ENCODE peak calls at places on chromosomes 11 and 22, in five cellular contexts. W, E, V, X and R are unnamed samples.
A peak's percentile ranks its signal among the peaks of the same experiment; 100 is the strongest.

GRCh38 chr11:70073881-70074371 is 4.2 kb upstream of the ANO1 start:
- DNase-seq in W (no peak), E (peak; percentile 86), V (peak; percentile 74), X (no peak), R (no peak)

GRCh38 chr11:65492637-65493366 is 6.0 kb upstream of the MALAT1 start:
- DNase-seq in W (no peak), E (peak; percentile 94), V (peak; percentile 66), X (no peak), R (no peak)

GRCh38 chr11:59769086-59769485 is 13.9 kb downstream of the STX3 start:
- DNase-seq in W (no peak), E (no peak), V (no peak), X (no peak), R (no peak)

GRCh38 chr22:23534851-23535717 is 45.0 kb downstream of the IGLL1 start:
- DNase-seq in W (no peak), E (peak; percentile 58), V (peak; percentile 57), X (no peak), R (no peak)

GRCh38 chr11:14973621-14974020 is 1.5 kb upstream of the CALCA start:
- DNase-seq in W (no peak), E (no peak), V (peak; percentile 82), X (no peak), R (no peak)

GRCh38 chr11:3953327-3953726 is 97.9 kb downstream of the STIM1 start:
- DNase-seq in W (no peak), E (no peak), V (no peak), X (no peak), R (no peak)

GRCh38 chr22:46668116-46668515 is 47.9 kb downstream of the GRAMD4 start:
- DNase-seq in W (no peak), E (no peak), V (no peak), X (no peak), R (no peak)

GRCh38 chr11:108592591-108593213 is 866 bp downstream of the EXPH5 start:
- DNase-seq in W (no peak), E (peak; percentile 65), V (peak; percentile 77), X (no peak), R (no peak)

GRCh38 chr11:130061017-130061416 is 8.7 kb upstream of the APLP2 start:
- DNase-seq in W (no peak), E (no peak), V (no peak), X (no peak), R (no peak)

GRCh38 chr11:11882539-11882938 is 40.8 kb downstream of the USP47 start:
- DNase-seq in W (no peak), E (no peak), V (no peak), X (no peak), R (no peak)

GRCh38 chr11:113488931-113489351 is 13.7 kb upstream of the DRD2 start:
- DNase-seq in W (no peak), E (no peak), V (no peak), X (no peak), R (no peak)

GRCh38 chr11:11607772-11608171 is 14.0 kb downstream of the GALNT18 start:
- DNase-seq in W (no peak), E (no peak), V (no peak), X (no peak), R (no peak)

GRCh38 chr11:107018274-107018901 is at the start of gene GUCY1A2:
- DNase-seq in W (no peak), E (no peak), V (peak; percentile 79), X (peak; percentile 32), R (no peak)

GRCh38 chr11:13262096-13262495 is 15.5 kb upstream of the BMAL1 start:
- DNase-seq in W (no peak), E (no peak), V (no peak), X (no peak), R (no peak)

GRCh38 chr11:128334311-128335044 is 252.9 kb downstream of the ETS1 start:
- DNase-seq in W (no peak), E (no peak), V (no peak), X (no peak), R (no peak)

GRCh38 chr11:70454197-70454767 is 56.0 kb downstream of the CTTN start:
- DNase-seq in W (no peak), E (no peak), V (peak; percentile 42), X (no peak), R (no peak)

GRCh38 chr11:96614846-96615245 is 225.0 kb downstream of the JRKL start:
- DNase-seq in W (no peak), E (no peak), V (peak; percentile 57), X (no peak), R (no peak)

GRCh38 chr11:102734650-102735049 is 9.9 kb upstream of the MMP8 start:
- DNase-seq in W (no peak), E (no peak), V (no peak), X (no peak), R (no peak)

GRCh38 chr22:31106651-31107205 is 640 bp downstream of the SELENOM start:
- DNase-seq in W (no peak), E (peak; percentile 80), V (no peak), X (no peak), R (no peak)

GRCh38 chr11:2662430-2663299 is 37.1 kb downstream of the KCNQ1OT1 start:
- DNase-seq in W (no peak), E (no peak), V (peak; percentile 25), X (no peak), R (peak; percentile 60)

GRCh38 chr11:1122356-1123002 is 35.3 kb upstream of the MUC5AC start:
- DNase-seq in W (no peak), E (peak; percentile 38), V (peak; percentile 39), X (no peak), R (no peak)

GRCh38 chr11:10322830-10323792 is 18.2 kb downstream of the ADM start:
- DNase-seq in W (no peak), E (peak; percentile 88), V (peak; percentile 57), X (no peak), R (no peak)

GRCh38 chr22:32985899-32986772 is 72.0 kb downstream of the SYN3 start:
- DNase-seq in W (peak; percentile 55), E (peak; percentile 85), V (peak; percentile 93), X (no peak), R (no peak)

GRCh38 chr11:74696488-74696887 is 34.7 kb downstream of the CHRDL2 start:
- DNase-seq in W (no peak), E (no peak), V (peak; percentile 59), X (no peak), R (no peak)

GRCh38 chr11:27696112-27696511 is 4.1 kb downstream of the BDNF start:
- DNase-seq in W (no peak), E (no peak), V (no peak), X (no peak), R (no peak)

GRCh38 chr11:120908521-120909181 is 115.3 kb upstream of the TBCEL start:
- DNase-seq in W (no peak), E (no peak), V (no peak), X (no peak), R (no peak)

GRCh38 chr11:120121914-120122473 is 15.9 kb downstream of the TRIM29 start:
- DNase-seq in W (no peak), E (no peak), V (no peak), X (no peak), R (no peak)

GRCh38 chr11:114074546-114075342 is 15.2 kb downstream of the ZBTB16 start:
- DNase-seq in W (no peak), E (no peak), V (no peak), X (no peak), R (no peak)

GRCh38 chr11:103904324-103904667 is 132.1 kb upstream of the DDI1 start:
- DNase-seq in W (no peak), E (no peak), V (no peak), X (no peak), R (no peak)

GRCh38 chr22:30919973-30920372 is 48.6 kb downstream of the MORC2 start:
- DNase-seq in W (no peak), E (no peak), V (no peak), X (no peak), R (no peak)

GRCh38 chr11:68014157-68014965 is 4.2 kb downstream of the ALDH3B1 start:
- DNase-seq in W (no peak), E (peak; percentile 80), V (no peak), X (no peak), R (no peak)

GRCh38 chr11:128828350-128828749 is 38.7 kb downstream of the KCNJ1 start:
- DNase-seq in W (no peak), E (no peak), V (no peak), X (no peak), R (no peak)